ENCODE peak calls at places on chromosome 12, in ten cellular contexts. O is Peyer's patch, G is T-helper 1 cell, V is colonic mucosa, F is GM04503, X is lung microvascular endothelial cell, M is NCI-H1048, D is EH, Y is iPS-NIHi11, E is MV-4-11. W is an unnamed sample.
A peak's percentile ranks its signal among the peaks of the same experiment; 100 is the strongest.

GRCh38 chr12:132474237-132474741 is 15.7 kb upstream of the FBRSL1 start:
- DNase-seq in O (no peak), G (no peak), V (no peak), F (no peak), X (no peak), M (no peak), D (no peak), Y (no peak), E (no peak), W (no peak)

GRCh38 chr12:6752181-6752930 is 585 bp downstream of the MLF2 start:
- DNase-seq in O (peak; percentile 61), G (no peak), V (peak; percentile 56), F (no peak), X (peak; percentile 67), M (no peak), D (peak; percentile 73), Y (peak; percentile 83), E (no peak), W (peak; percentile 55)

GRCh38 chr12:111270128-111270651 is 98.7 kb downstream of the PHETA1 start:
- DNase-seq in O (no peak), G (no peak), V (no peak), F (no peak), X (no peak), M (no peak), D (no peak), Y (no peak), E (no peak), W (no peak)

GRCh38 chr12:4115570-4115969 is 158.0 kb upstream of the CCND2 start:
- DNase-seq in O (no peak), G (no peak), V (peak; percentile 20), F (no peak), X (peak; percentile 11), M (no peak), D (no peak), Y (no peak), E (no peak), W (no peak)

GRCh38 chr12:124744659-124745467 is 118.8 kb downstream of the SCARB1 start:
- DNase-seq in O (no peak), G (no peak), V (peak; percentile 36), F (no peak), X (peak; percentile 45), M (peak; percentile 64), D (no peak), Y (peak; percentile 88), E (no peak), W (no peak)

GRCh38 chr12:56299308-56299852 is 750 bp downstream of the CS start:
- DNase-seq in O (peak; percentile 56), G (peak; percentile 24), V (peak; percentile 72), F (no peak), X (no peak), M (no peak), D (no peak), Y (no peak), E (peak; percentile 18), W (no peak)

GRCh38 chr12:59858508-59858907 is 262.7 kb downstream of the SLC16A7 start:
- DNase-seq in O (peak; percentile 62), G (no peak), V (peak; percentile 51), F (no peak), X (no peak), M (no peak), D (no peak), Y (no peak), E (no peak), W (no peak)

GRCh38 chr12:75977952-75978671 is 53.5 kb downstream of the PHLDA1 start:
- DNase-seq in O (peak; percentile 88), G (peak; percentile 48), V (peak; percentile 86), F (peak; percentile 99), X (peak; percentile 100), M (peak; percentile 57), D (peak; percentile 100), Y (peak; percentile 44), E (peak; percentile 99), W (no peak)

GRCh38 chr12:108930155-108930554 is 50.3 kb downstream of the DAO start:
- DNase-seq in O (no peak), G (no peak), V (peak; percentile 45), F (no peak), X (peak; percentile 91), M (no peak), D (no peak), Y (no peak), E (peak; percentile 64), W (no peak)

GRCh38 chr12:96400631-96401060 is 407 bp upstream of the CDK17 start:
- DNase-seq in O (no peak), G (no peak), V (no peak), F (no peak), X (peak; percentile 62), M (no peak), D (peak; percentile 47), Y (no peak), E (peak; percentile 43), W (no peak)

GRCh38 chr12:107329569-107330324 is 236.4 kb upstream of the CRY1 start:
- DNase-seq in O (no peak), G (no peak), V (no peak), F (no peak), X (no peak), M (no peak), D (peak; percentile 9), Y (no peak), E (peak; percentile 91), W (no peak)

GRCh38 chr12:95976416-95976832 is 19.7 kb downstream of the HAL start:
- DNase-seq in O (no peak), G (no peak), V (no peak), F (no peak), X (no peak), M (no peak), D (peak; percentile 28), Y (no peak), E (no peak), W (no peak)

GRCh38 chr12:12819752-12820311 is 6.7 kb downstream of the DDX47 start:
- DNase-seq in O (no peak), G (no peak), V (no peak), F (peak; percentile 95), X (peak; percentile 78), M (no peak), D (peak; percentile 99), Y (no peak), E (no peak), W (no peak)

GRCh38 chr12:104402630-104403029 is 54.1 kb upstream of the CHST11 start:
- DNase-seq in O (no peak), G (no peak), V (no peak), F (no peak), X (no peak), M (no peak), D (no peak), Y (no peak), E (no peak), W (no peak)

GRCh38 chr12:75525263-75525662 is 13.9 kb upstream of the KRR1 start:
- DNase-seq in O (no peak), G (no peak), V (no peak), F (no peak), X (peak; percentile 15), M (no peak), D (no peak), Y (no peak), E (no peak), W (no peak)

GRCh38 chr12:84912191-84913142 is at the start of gene SLC6A15:
- DNase-seq in O (peak; percentile 53), G (no peak), V (no peak), F (no peak), X (peak; percentile 71), M (no peak), D (peak; percentile 38), Y (peak; percentile 83), E (no peak), W (no peak)

GRCh38 chr12:16347391-16348298 is at the start of gene MGST1:
- DNase-seq in O (peak; percentile 79), G (no peak), V (peak; percentile 82), F (no peak), X (peak; percentile 80), M (peak; percentile 74), D (peak; percentile 67), Y (peak; percentile 81), E (peak; percentile 52), W (peak; percentile 62)

GRCh38 chr12:63220921-63221320 is 69.9 kb upstream of the AVPR1A start:
- DNase-seq in O (no peak), G (no peak), V (no peak), F (no peak), X (no peak), M (no peak), D (no peak), Y (no peak), E (no peak), W (no peak)

GRCh38 chr12:111033281-111034147 is 113.1 kb upstream of the MYL2 start:
- DNase-seq in O (no peak), G (no peak), V (no peak), F (no peak), X (no peak), M (no peak), D (no peak), Y (peak; percentile 69), E (no peak), W (no peak)

GRCh38 chr12:32917094-32917611 is 20.6 kb upstream of the PKP2 start:
- DNase-seq in O (no peak), G (no peak), V (no peak), F (no peak), X (no peak), M (no peak), D (no peak), Y (no peak), E (peak; percentile 41), W (no peak)

GRCh38 chr12:11209098-11209497 is 22.4 kb upstream of the TAS2R42 start:
- DNase-seq in O (no peak), G (no peak), V (no peak), F (no peak), X (no peak), M (no peak), D (no peak), Y (peak; percentile 31), E (no peak), W (no peak)

GRCh38 chr12:6961278-6961694 is 9.2 kb downstream of the PHB2 start:
- DNase-seq in O (peak; percentile 90), G (peak; percentile 83), V (peak; percentile 69), F (no peak), X (no peak), M (no peak), D (peak; percentile 69), Y (peak; percentile 37), E (peak; percentile 87), W (peak; percentile 60)

GRCh38 chr12:7923241-7924236 is 12.4 kb downstream of the SLC2A3 start:
- DNase-seq in O (no peak), G (no peak), V (no peak), F (no peak), X (no peak), M (no peak), D (no peak), Y (no peak), E (no peak), W (no peak)

GRCh38 chr12:56190695-56191155 is 1.4 kb upstream of the SMARCC2 start:
- DNase-seq in O (no peak), G (no peak), V (no peak), F (no peak), X (no peak), M (no peak), D (peak; percentile 47), Y (no peak), E (no peak), W (no peak)

GRCh38 chr12:130880411-130880885 is 8.6 kb downstream of the RAN start:
- DNase-seq in O (no peak), G (no peak), V (no peak), F (no peak), X (no peak), M (no peak), D (peak; percentile 7), Y (no peak), E (peak; percentile 5), W (no peak)

GRCh38 chr12:47437570-47437969 is 268.3 kb downstream of the RPAP3 start:
- DNase-seq in O (no peak), G (no peak), V (no peak), F (no peak), X (no peak), M (no peak), D (no peak), Y (no peak), E (no peak), W (no peak)